ENCODE peak calls at places on chromosomes 12 and 14, in five cellular contexts. T, X, W, S and H are unnamed samples.

GRCh38 chr12:69555461-69555860 is 29.8 kb upstream of the CCT2 start:
- DNase-seq in W (peak), T (no peak), X (no peak), S (no peak), H (no peak)

GRCh38 chr14:60965402-60965801 is 15.5 kb downstream of the TRMT5 start:
- DNase-seq in S (no peak), W (peak), T (no peak), X (no peak), H (no peak)

GRCh38 chr14:93648440-93649168 is 139.7 kb downstream of the PRIMA1 start:
- DNase-seq in T (no peak), W (peak), X (no peak), S (peak), H (no peak)

GRCh38 chr14:97620071-97620470 is 822.9 kb downstream of the VRK1 start:
- DNase-seq in S (no peak), T (no peak), W (no peak), X (no peak), H (no peak)

GRCh38 chr12:24020391-24021163 is 71.1 kb upstream of the SOX5 start:
- DNase-seq in S (no peak), T (no peak), W (no peak), X (no peak), H (no peak)

GRCh38 chr14:100670017-100670974 is 56.4 kb upstream of the DLK1 start:
- DNase-seq in W (no peak), T (no peak), X (no peak), S (no peak), H (peak)

GRCh38 chr14:39102265-39102968 is 618 bp downstream of the SEC23A start:
- DNase-seq in T (no peak), S (peak), X (no peak), W (peak), H (no peak)

GRCh38 chr12:7295529-7295928 is 8.3 kb upstream of the ACSM4 start:
- DNase-seq in T (no peak), S (no peak), X (no peak), W (no peak), H (no peak)

GRCh38 chr14:88961214-88961613 is 136.8 kb downstream of the TTC8 start:
- DNase-seq in X (no peak), S (no peak), W (no peak), T (no peak), H (no peak)

GRCh38 chr12:34398706-34399630 is 376.7 kb downstream of the ALG10 start:
- DNase-seq in W (no peak), T (peak), S (no peak), X (no peak), H (peak)